ENCODE peak calls at places on chromosomes 5 and 9, in four cellular contexts. M is stomach, N is uterus, W is A549. F is an unnamed sample.

GRCh38 chr9:128657344-128657704 is 677 bp upstream of the DYNC2I2 start:
- DNase-seq in M (no peak), N (no peak), W (no peak), F (no peak)

GRCh38 chr5:157311595-157311994 is 45.7 kb downstream of the CYFIP2 start:
- DNase-seq in N (no peak), W (no peak), M (no peak), F (no peak)

GRCh38 chr9:137912671-137913070 is 35.1 kb downstream of the CACNA1B start:
- DNase-seq in M (no peak), N (no peak), W (no peak), F (no peak)

GRCh38 chr5:133885566-133885965 is 82.9 kb downstream of the C5orf15 start:
- DNase-seq in M (no peak), W (no peak), N (no peak), F (no peak)

GRCh38 chr9:124621371-124622328 is 114.5 kb upstream of the NR5A1 start:
- DNase-seq in N (no peak), W (no peak), M (no peak), F (no peak)

GRCh38 chr5:38922199-38922598 is 76.4 kb downstream of the OSMR start:
- DNase-seq in W (peak; percentile 68), M (peak; percentile 60), N (no peak), F (peak; percentile 29)

GRCh38 chr5:69048233-69048632 is 45.6 kb upstream of the SLC30A5 start:
- DNase-seq in N (no peak), M (no peak), W (peak; percentile 17), F (no peak)

GRCh38 chr9:101702257-101702656 is 36.2 kb downstream of the GRIN3A start:
- DNase-seq in N (no peak), M (no peak), W (no peak), F (no peak)

GRCh38 chr5:142316051-142316450 is 8.8 kb downstream of the SPRY4 start:
- DNase-seq in M (no peak), N (no peak), W (no peak), F (no peak)

GRCh38 chr5:151770383-151771258 is 1.1 kb upstream of the G3BP1 start:
- DNase-seq in N (peak; percentile 81), M (peak; percentile 59), W (peak; percentile 52), F (peak; percentile 65)

GRCh38 chr5:138554143-138554542 is 11.1 kb upstream of the ETF1 start:
- DNase-seq in N (no peak), M (no peak), W (no peak), F (no peak)

GRCh38 chr9:93829271-93830223 is 125.6 kb downstream of the BARX1 start:
- DNase-seq in N (no peak), W (no peak), M (no peak), F (no peak)

GRCh38 chr5:141039517-141039916 is 11.7 kb upstream of the PCDHB1 start:
- DNase-seq in N (no peak), M (no peak), W (peak; percentile 35), F (no peak)

GRCh38 chr5:106171708-106172107 is 1499.0 kb downstream of the EFNA5 start:
- DNase-seq in N (no peak), W (no peak), M (no peak), F (no peak)

GRCh38 chr5:169064093-169064492 is 236.8 kb downstream of the SLIT3 start:
- DNase-seq in M (peak; percentile 37), W (peak; percentile 26), N (peak; percentile 18), F (no peak)

GRCh38 chr5:54457094-54457531 is 1.6 kb downstream of the HSPB3 start:
- DNase-seq in M (peak; percentile 37), W (peak; percentile 85), N (no peak), F (peak; percentile 10)

GRCh38 chr9:118271936-118272335 is 567.7 kb downstream of the TLR4 start:
- DNase-seq in M (no peak), N (no peak), W (no peak), F (no peak)

GRCh38 chr9:109846781-109847180 is 66.8 kb downstream of the PALM2AKAP2 start:
- DNase-seq in N (no peak), M (no peak), W (no peak), F (no peak)

GRCh38 chr5:170184007-170184687 is 48.6 kb upstream of the C5orf58 start:
- DNase-seq in W (peak; percentile 66), M (peak; percentile 55), N (peak; percentile 16), F (peak; percentile 44)

GRCh38 chr5:32339198-32339597 is 26.5 kb upstream of the MTMR12 start:
- DNase-seq in N (no peak), M (no peak), W (peak; percentile 59), F (no peak)

GRCh38 chr5:1542755-1543154 is 19.0 kb upstream of the LPCAT1 start:
- DNase-seq in M (peak; percentile 65), W (peak; percentile 86), N (peak; percentile 73), F (peak; percentile 55)

GRCh38 chr5:172897691-172898512 is 61.3 kb upstream of the RPL26L1 start:
- DNase-seq in M (no peak), N (no peak), W (peak; percentile 96), F (no peak)

GRCh38 chr5:170642066-170642735 is 138.4 kb downstream of the KCNIP1 start:
- DNase-seq in W (no peak), M (no peak), N (no peak), F (no peak)

GRCh38 chr5:173296737-173297676 is 31.2 kb downstream of the STC2 start:
- DNase-seq in N (no peak), M (no peak), W (no peak), F (no peak)

GRCh38 chr5:166509085-166509484 is 1782.4 kb upstream of the WWC1 start:
- DNase-seq in W (peak; percentile 3), N (no peak), M (no peak), F (no peak)

GRCh38 chr5:177453852-177454396 is 7.3 kb downstream of the PRR7 start:
- DNase-seq in N (no peak), M (no peak), W (no peak), F (peak; percentile 38)

GRCh38 chr9:117412841-117413240 is 2.0 kb downstream of the ASTN2 start:
- DNase-seq in M (no peak), W (no peak), N (no peak), F (no peak)

GRCh38 chr9:38278457-38278856 is 114.0 kb upstream of the ALDH1B1 start:
- DNase-seq in N (no peak), W (no peak), M (no peak), F (peak; percentile 35)

GRCh38 chr9:136626740-136627642 is 35.7 kb upstream of the EGFL7 start:
- DNase-seq in N (no peak), W (no peak), M (peak; percentile 89), F (peak; percentile 60)

DNA sequence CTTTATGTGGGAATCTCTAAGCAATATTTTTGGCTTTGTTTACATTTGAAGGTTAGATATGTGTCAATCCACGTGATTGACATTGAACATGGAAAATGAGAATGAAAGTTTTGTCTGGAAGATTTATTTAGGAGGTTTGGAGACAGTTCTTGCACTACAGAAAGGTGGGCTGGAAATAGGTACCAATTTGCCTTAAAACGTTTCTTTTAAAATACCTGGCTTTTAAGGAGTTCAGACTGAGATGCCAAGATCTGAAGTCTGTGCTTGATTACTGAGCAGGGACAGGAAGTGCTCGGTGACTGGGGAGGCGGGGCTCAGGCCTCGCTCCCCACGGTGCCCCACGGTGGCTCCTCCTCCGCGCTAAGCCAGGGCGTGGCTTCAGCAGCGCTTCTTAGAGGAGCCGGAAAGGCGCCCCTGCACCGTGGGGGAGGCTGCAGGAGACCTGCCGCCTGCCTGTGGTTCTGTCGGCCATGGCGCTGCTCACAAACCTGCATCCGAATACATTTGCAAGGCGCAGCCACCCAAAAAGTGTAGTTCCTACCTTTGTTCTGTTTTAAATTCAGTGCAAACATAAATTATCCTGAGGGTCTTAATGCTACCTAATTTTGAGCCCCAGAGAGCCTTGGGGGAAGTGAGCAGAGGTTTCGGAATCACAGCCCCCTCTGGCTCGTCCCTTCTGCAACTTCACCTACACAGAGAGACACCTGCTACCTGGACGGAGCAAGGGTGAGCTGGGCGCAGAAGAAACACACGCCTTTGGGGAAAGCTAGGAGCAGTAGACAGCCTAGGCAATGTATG is 49.2 kb downstream of the USP20 start:
- DNase-seq in M (peak; percentile 93), N (peak; percentile 84), W (peak; percentile 83), F (peak; percentile 96)
- TF ChIP-seq POLR2A in M (no peak), N (no peak), W (peak; percentile 71), F (peak; percentile 63)

GRCh38 chr5:80231243-80231642 is 24.6 kb downstream of the SERINC5 start:
- DNase-seq in N (no peak), M (no peak), W (peak; percentile 31), F (no peak)
- H3K4me1 ChIP-seq in N (no peaks in the 10 kb centered on the region), M (peaks cover 15% of the 10 kb centered on the region), W (peaks cover 35% of the 10 kb centered on the region), F (peaks cover 46% of the 10 kb centered on the region)

GRCh38 chr5:136053336-136054121 is 24.7 kb downstream of the TGFBI start:
- DNase-seq in N (no peak), M (no peak), W (peak; percentile 95), F (no peak)
- TF ChIP-seq POLR2A in N (no peak), M (no peak), W (no peak), F (no peak)

GRCh38 chr9:113957778-113958430 is 81.8 kb downstream of the ZNF618 start:
- DNase-seq in N (no peak), M (no peak), W (peak; percentile 37), F (peak; percentile 27)

GRCh38 chr9:113955076-113955752 is 79.1 kb downstream of the ZNF618 start:
- DNase-seq in N (peak; percentile 37), M (no peak), W (no peak), F (no peak)

GRCh38 chr9:113958556-113958955 is 82.4 kb downstream of the ZNF618 start:
- DNase-seq in M (no peak), N (no peak), W (no peak), F (no peak)

GRCh38 chr9:113953541-113953940 is 77.4 kb downstream of the ZNF618 start:
- DNase-seq in N (no peak), M (no peak), W (no peak), F (no peak)

DNA sequence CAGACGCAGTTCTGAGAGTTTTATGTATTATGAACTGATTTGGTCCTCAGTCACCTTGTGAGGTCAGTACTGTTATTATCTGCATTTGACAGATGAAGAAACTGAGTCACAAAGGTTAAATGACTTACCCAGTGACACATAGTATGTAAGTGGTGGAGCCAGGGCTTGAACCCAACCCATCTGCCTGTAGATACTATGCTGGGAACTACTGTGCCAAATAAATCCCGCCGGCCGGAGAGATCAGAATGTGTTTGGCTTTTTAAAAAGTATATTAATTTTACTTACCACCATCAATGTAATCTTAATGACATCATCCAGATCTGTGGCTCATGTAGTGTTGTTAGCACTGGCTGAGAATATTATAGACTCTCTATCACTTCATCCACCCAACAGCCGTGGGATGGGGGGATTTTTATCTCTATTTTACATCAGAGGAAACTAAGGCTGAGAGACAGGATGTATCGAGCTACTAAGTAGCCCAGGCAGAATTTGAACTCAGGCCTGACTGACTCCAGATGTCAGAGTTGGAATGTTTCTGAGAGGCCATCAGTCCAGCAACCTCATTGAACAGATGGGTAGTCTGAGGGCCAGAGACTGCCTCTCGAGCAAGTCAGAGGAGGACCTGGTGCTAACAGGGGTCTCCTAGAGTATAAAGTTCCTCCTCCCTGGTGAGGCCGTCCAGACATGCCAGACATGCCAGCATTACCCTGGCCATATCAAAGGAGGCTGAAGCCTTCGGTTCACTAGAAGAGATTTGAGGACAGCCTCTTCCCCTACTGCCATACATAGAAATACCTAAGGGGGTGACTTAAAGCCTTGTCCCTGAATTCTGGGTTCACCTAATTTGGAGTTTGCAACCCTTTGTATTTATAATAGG is 81.0 kb downstream of the ZNF618 start:
- DNase-seq in N (no peak), M (no peak), W (no peak), F (no peak)
- H3K4me1 ChIP-seq in N (no peaks in the 10 kb centered on the region), M (peaks cover 11% of the 10 kb centered on the region), W (peaks cover 46% of the 10 kb centered on the region), F (peaks cover 3% of the 10 kb centered on the region)